ENCODE peak calls at places on chromosomes 7 and 10, in seven cellular contexts. U, P, A, C, S, G and T are unnamed samples. For H3K27me3 and H3K4me1, the result is how much of the 10 kb centered on the place peaks cover.

GRCh38 chr7:149772236-149772820 is 1.1 kb downstream of the ZNF467 start:
- DNase-seq in U (peak), P (peak), A (peak), C (peak), S (no peak), G (peak), T (peak)

GRCh38 chr10:89053555-89053954 is 63.0 kb downstream of the FAS start:
- DNase-seq in U (no peak), P (no peak), A (peak), C (no peak), S (no peak), G (no peak), T (no peak)

GRCh38 chr10:22875584-22875983 is 52.3 kb upstream of the ARMC3 start:
- DNase-seq in U (peak), P (no peak), A (peak), C (peak), S (no peak), G (no peak), T (no peak)

GRCh38 chr10:477620-478019 is 211.8 kb downstream of the DIP2C start:
- DNase-seq in U (no peak), P (no peak), A (no peak), C (no peak), S (no peak), G (no peak), T (no peak)

GRCh38 chr10:7003821-7004220 is 407.0 kb downstream of the SFMBT2 start:
- DNase-seq in U (no peak), P (no peak), A (no peak), C (no peak), S (no peak), G (no peak), T (no peak)

GRCh38 chr10:31157125-31157983 is 125.7 kb upstream of the ZNF438 start:
- DNase-seq in U (no peak), P (no peak), A (peak), C (no peak), S (no peak), G (no peak), T (peak)

GRCh38 chr7:90961037-90961725 is 303.1 kb upstream of the FZD1 start:
- DNase-seq in U (no peak), P (no peak), A (no peak), C (no peak), S (peak), G (no peak), T (peak)

GRCh38 chr7:138170959-138171703 is 94.9 kb downstream of the AKR1D1 start:
- DNase-seq in U (no peak), P (no peak), A (no peak), C (no peak), S (no peak), G (peak), T (no peak)

GRCh38 chr10:78543749-78544446 is 510.2 kb downstream of the RPS24 start:
- DNase-seq in U (no peak), P (no peak), A (peak), C (peak), S (no peak), G (no peak), T (peak)

GRCh38 chr7:105838273-105839141 is 37.9 kb downstream of the ATXN7L1 start:
- DNase-seq in U (peak), P (peak), A (no peak), C (no peak), S (no peak), G (no peak), T (peak)

GRCh38 chr7:77426521-77427051 is 10.4 kb upstream of the GSAP start:
- DNase-seq in U (peak), P (no peak), A (no peak), C (peak), S (peak), G (no peak), T (peak)

GRCh38 chr10:89369142-89370105 is 8.4 kb upstream of the IFIT1B start:
- DNase-seq in U (peak), P (peak), A (peak), C (peak), S (peak), G (peak), T (peak)

GRCh38 chr10:98268694-98269386 is 846 bp upstream of the LOXL4 start:
- DNase-seq in U (peak), P (no peak), A (no peak), C (peak), S (no peak), G (no peak), T (no peak)

GRCh38 chr7:68439897-68440296 is 1158.4 kb upstream of the AUTS2 start:
- DNase-seq in U (no peak), P (no peak), A (no peak), C (no peak), S (no peak), G (no peak), T (no peak)

GRCh38 chr10:80444646-80445319 is 9.3 kb upstream of the TSPAN14 start:
- DNase-seq in U (peak), P (peak), A (peak), C (peak), S (no peak), G (peak), T (peak)

GRCh38 chr10:107616031-107616430 is 451.5 kb upstream of the SORCS1 start:
- DNase-seq in U (no peak), P (no peak), A (no peak), C (no peak), S (no peak), G (no peak), T (peak)

GRCh38 chr10:20276127-20276979 is 460.1 kb downstream of the PLXDC2 start:
- DNase-seq in U (no peak), P (no peak), A (no peak), C (peak), S (peak), G (no peak), T (no peak)

GRCh38 chr10:49474901-49475300 is 64.0 kb downstream of the ERCC6 start:
- DNase-seq in U (no peak), P (no peak), A (no peak), C (no peak), S (peak), G (no peak), T (peak)

GRCh38 chr7:6151994-6152735 is 120.3 kb downstream of the CYTH3 start:
- DNase-seq in U (no peak), P (no peak), A (no peak), C (no peak), S (no peak), G (no peak), T (no peak)

GRCh38 chr10:8498881-8499280 is 444.4 kb downstream of the GATA3 start:
- DNase-seq in U (no peak), P (no peak), A (no peak), C (no peak), S (no peak), G (no peak), T (no peak)

GRCh38 chr7:2663121-2663886 is 24.7 kb upstream of the AMZ1 start:
- DNase-seq in U (no peak), P (peak), A (no peak), C (no peak), S (no peak), G (no peak), T (no peak)

GRCh38 chr7:155860840-155861479 is 48.7 kb upstream of the SHH start:
- DNase-seq in U (no peak), P (no peak), A (peak), C (no peak), S (peak), G (no peak), T (peak)

GRCh38 chr10:11551915-11552602 is 59.4 kb downstream of the USP6NL start:
- DNase-seq in U (no peak), P (no peak), A (peak), C (no peak), S (peak), G (no peak), T (peak)

GRCh38 chr7:23055582-23056178 is 41.8 kb upstream of the HYCC1 start:
- DNase-seq in U (peak), P (peak), A (peak), C (peak), S (peak), G (peak), T (peak)

GRCh38 chr7:46291601-46292150 is 370.6 kb upstream of the IGFBP3 start:
- DNase-seq in U (no peak), P (no peak), A (peak), C (no peak), S (peak), G (no peak), T (peak)

GRCh38 chr10:34781709-34782108 is 33.4 kb downstream of the PARD3 start:
- DNase-seq in U (no peak), P (no peak), A (no peak), C (no peak), S (no peak), G (peak), T (no peak)

GRCh38 chr7:24381919-24382505 is 98.0 kb downstream of the NPY start:
- DNase-seq in U (peak), P (peak), A (peak), C (peak), S (peak), G (peak), T (peak)

GRCh38 chr7:13844954-13845353 is 144.5 kb downstream of the ETV1 start:
- DNase-seq in U (no peak), P (no peak), A (no peak), C (no peak), S (no peak), G (no peak), T (no peak)

GRCh38 chr7:1842321-1843221 is 172.5 kb downstream of the ELFN1 start:
- DNase-seq in U (peak), P (peak), A (peak), C (peak), S (no peak), G (no peak), T (no peak)

GRCh38 chr10:85859859-85860258 is 506.7 kb downstream of the GRID1 start:
- DNase-seq in U (no peak), P (no peak), A (no peak), C (no peak), S (no peak), G (no peak), T (no peak)

GRCh38 chr10:132272061-132272766 is 35.5 kb downstream of the STK32C start:
- DNase-seq in U (no peak), P (no peak), A (peak), C (no peak), S (no peak), G (no peak), T (peak)

GRCh38 chr10:11448545-11449244 is 162.8 kb downstream of the USP6NL start:
- DNase-seq in U (no peak), P (no peak), A (no peak), C (no peak), S (no peak), G (peak), T (no peak)

GRCh38 chr7:1569016-1569415 is 816 bp downstream of the PSMG3 start:
- DNase-seq in U (no peak), P (peak), A (no peak), C (no peak), S (peak), G (no peak), T (peak)

GRCh38 chr7:128705891-128706333 is 33.2 kb upstream of the CALU start:
- DNase-seq in U (no peak), P (no peak), A (no peak), C (no peak), S (peak), G (no peak), T (peak)

GRCh38 chr7:70053421-70053820 is 455.1 kb downstream of the AUTS2 start:
- DNase-seq in U (no peak), P (no peak), A (no peak), C (no peak), S (no peak), G (no peak), T (no peak)

GRCh38 chr10:80146918-80147317 is 14.4 kb downstream of the PLAC9 start:
- DNase-seq in U (no peak), P (no peak), A (no peak), C (no peak), S (no peak), G (no peak), T (no peak)

GRCh38 chr7:157565981-157566630 is 229.3 kb downstream of the DNAJB6 start:
- DNase-seq in U (no peak), P (no peak), A (no peak), C (peak), S (no peak), G (no peak), T (no peak)

GRCh38 chr10:46197050-46197449 is 89.7 kb upstream of the ANTXRL start:
- DNase-seq in U (no peak), P (no peak), A (no peak), C (no peak), S (no peak), G (no peak), T (no peak)

GRCh38 chr10:59578741-59579140 is 130.9 kb downstream of the SLC16A9 start:
- DNase-seq in U (no peak), P (no peak), A (no peak), C (no peak), S (no peak), G (no peak), T (no peak)

DNA sequence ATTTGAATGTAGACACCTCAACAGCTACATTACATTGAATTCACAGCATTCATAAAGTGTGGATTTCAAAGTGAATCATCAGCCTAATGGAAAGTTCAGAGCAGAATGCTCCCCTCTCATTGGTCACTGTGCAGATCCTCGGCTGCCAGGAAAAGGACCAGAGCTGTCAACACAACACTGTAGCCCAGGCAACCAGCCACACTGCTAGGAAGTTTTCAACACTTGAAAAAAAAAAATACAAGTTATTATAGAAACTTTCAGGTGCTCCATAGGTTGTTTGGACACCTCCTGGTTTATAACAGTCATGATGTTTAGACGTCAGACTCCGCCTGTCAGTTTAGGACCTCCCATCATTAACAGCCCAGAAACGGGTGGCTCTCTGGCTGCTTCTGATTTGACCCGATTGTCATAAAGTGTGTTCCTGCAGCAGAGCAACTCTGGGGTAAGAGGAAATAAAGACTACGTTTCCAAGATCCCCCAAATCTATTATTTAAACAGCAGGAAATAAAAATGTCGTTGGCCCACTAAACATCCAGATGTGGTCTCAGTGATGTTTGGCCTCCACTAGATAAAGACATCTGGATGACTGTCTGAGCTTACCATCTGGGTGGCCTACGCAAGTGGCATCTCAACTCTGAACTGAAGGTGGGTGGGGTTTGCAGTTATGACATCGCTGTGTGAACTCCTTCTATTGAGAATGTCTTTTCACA is 117.4 kb downstream of the CABCOCO1 start:
- DNase-seq in U (no peak), P (no peak), A (peak), C (no peak), S (peak), G (no peak), T (peak)
- TF ChIP-seq EZH2phosphoT487 in U (no peak), P (no peak), A (no peak), C (no peak), S (no peak), G (no peak), T (peak)

GRCh38 chr10:5460468-5461200 is 38.7 kb downstream of the CALML5 start:
- DNase-seq in U (no peak), P (no peak), A (no peak), C (no peak), S (no peak), G (no peak), T (no peak)
- H3K27me3 ChIP-seq in U (under half), P (under half), A (under half), C (under half), S (under half), G (under half), T (under half)

GRCh38 chr10:123156091-123156490 is 1.9 kb downstream of the BUB3 start:
- DNase-seq in U (no peak), P (no peak), A (no peak), C (no peak), S (peak), G (no peak), T (peak)

GRCh38 chr10:123153486-123154091 is 613 bp upstream of the BUB3 start:
- DNase-seq in U (no peak), P (no peak), A (no peak), C (no peak), S (no peak), G (no peak), T (no peak)

GRCh38 chr10:123154943-123155505 is 822 bp downstream of the BUB3 start:
- DNase-seq in U (peak), P (no peak), A (peak), C (no peak), S (peak), G (peak), T (peak)

GRCh38 chr10:123157210-123157609 is 3.0 kb downstream of the BUB3 start:
- DNase-seq in U (no peak), P (no peak), A (peak), C (no peak), S (peak), G (no peak), T (peak)

GRCh38 chr10:123154092-123154942 is at the start of gene BUB3:
- DNase-seq in U (peak), P (peak), A (peak), C (peak), S (peak), G (peak), T (peak)
- H3K4me1 ChIP-seq in U (under half), P (under half), A (under half), C (under half), S (under half), G (under half), T (under half)

DNA sequence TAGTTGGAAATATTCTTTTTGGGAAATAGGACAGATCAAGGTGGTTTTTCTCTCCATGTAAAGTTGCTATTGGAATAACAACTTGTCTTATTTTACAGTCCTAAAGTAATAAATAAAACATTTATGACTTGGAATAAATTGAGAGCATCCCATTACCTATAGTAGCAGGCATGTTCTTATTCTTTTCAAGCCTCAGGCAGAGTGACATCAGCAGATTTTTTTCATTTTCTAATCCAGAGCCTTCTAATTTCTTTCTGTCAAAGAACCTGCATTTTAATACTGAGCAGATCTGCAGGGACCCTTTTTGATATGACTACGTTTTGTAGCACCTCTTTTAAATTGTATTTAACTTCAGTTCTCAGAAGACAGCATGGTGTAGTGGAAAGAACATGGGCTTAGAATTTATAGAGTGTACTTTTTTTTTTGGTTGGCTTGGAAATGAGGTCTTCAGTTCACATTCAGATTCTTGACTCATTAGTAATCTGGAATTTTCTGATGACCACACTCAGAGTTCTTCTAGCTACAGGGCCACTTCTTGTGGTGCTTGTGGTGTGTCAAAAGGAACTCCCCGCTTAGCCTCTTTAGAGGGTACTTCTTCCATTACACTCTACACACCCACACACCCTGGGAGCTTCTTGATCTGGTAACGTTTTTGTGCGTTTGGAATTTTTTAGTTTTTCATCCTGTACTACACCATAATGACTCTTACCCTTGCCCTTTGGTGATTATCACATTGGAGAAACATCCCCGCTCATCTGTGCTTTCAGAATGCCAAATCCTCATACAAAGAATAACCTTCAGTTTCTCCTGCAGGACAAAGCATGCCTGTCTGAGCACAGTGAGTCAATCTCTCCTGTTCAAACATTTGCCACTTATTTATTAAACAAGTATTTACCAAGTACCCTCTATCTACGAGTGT is 34.6 kb downstream of the AGK start:
- DNase-seq in U (no peak), P (no peak), A (no peak), C (no peak), S (peak), G (no peak), T (peak)
- TF ChIP-seq EZH2phosphoT487 in U (no peak), P (no peak), A (no peak), C (no peak), S (no peak), G (no peak), T (no peak)

DNA sequence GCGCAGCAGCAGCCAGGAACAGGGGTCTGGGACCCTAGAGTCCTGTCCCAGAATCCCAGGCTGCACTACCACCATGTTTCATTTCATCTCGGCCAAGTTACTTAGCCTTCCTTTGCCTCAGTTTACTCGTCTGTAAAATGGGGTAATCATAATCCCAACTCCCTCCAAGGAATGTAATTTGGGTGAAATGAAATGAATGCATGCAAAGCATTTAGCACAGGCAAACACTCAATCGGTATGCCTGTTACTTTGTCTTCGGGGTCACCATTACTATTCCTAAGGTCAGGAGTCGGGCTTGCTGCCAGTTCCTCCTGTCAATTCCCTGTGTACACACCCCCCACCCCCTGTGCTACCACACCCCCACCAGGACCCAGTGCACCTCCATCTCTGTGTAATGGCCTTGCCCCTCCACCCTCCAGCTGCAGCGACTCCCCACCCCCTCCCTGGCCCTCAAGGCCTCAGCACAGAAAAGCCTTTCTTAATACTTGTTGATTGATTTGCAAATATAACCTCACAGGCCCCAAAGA is 1.7 kb downstream of the TNS3 start:
- DNase-seq in U (peak), P (no peak), A (peak), C (peak), S (peak), G (no peak), T (peak)
- H3K27me3 ChIP-seq in U (under half), P (under half), A (under half), C (under half), S (under half), G (under half), T (under half)

GRCh38 chr10:72085864-72086465 is 2.4 kb downstream of the SPOCK2 start:
- DNase-seq in U (no peak), P (no peak), A (no peak), C (no peak), S (no peak), G (no peak), T (no peak)
- H3K4me1 ChIP-seq in U (under half), P (under half), A (under half), C (under half), S (under half), G (under half), T (under half)

GRCh38 chr7:38880035-38880434 is 29.0 kb downstream of the VPS41 start:
- DNase-seq in U (no peak), P (no peak), A (no peak), C (no peak), S (no peak), G (no peak), T (no peak)

GRCh38 chr7:38880454-38880853 is 28.5 kb downstream of the VPS41 start:
- DNase-seq in U (no peak), P (no peak), A (no peak), C (no peak), S (no peak), G (no peak), T (no peak)

GRCh38 chr7:38881015-38881414 is 28.0 kb downstream of the VPS41 start:
- DNase-seq in U (peak), P (no peak), A (no peak), C (no peak), S (no peak), G (no peak), T (no peak)

GRCh38 chr7:38883706-38884105 is 25.3 kb downstream of the VPS41 start:
- DNase-seq in U (no peak), P (no peak), A (no peak), C (no peak), S (no peak), G (no peak), T (no peak)

GRCh38 chr7:38881947-38882684 is 26.9 kb downstream of the VPS41 start:
- DNase-seq in U (no peak), P (no peak), A (no peak), C (no peak), S (no peak), G (no peak), T (no peak)
- TF ChIP-seq EZH2phosphoT487 in U (no peak), P (no peak), A (no peak), C (no peak), S (no peak), G (no peak), T (no peak)